ENCODE peak calls at places on chromosomes 6 and 20, in six cellular contexts. One of them, this sample, is unnamed.

GRCh38 chr6:152450519-152450918 is 186.6 kb downstream of the SYNE1 start:
- DNase-seq in WTC11: no peak
- DNase-seq in A549: no peak
- DNase-seq in K562: no peak
- DNase-seq in H1: no peak
- DNase-seq in HepG2: no peak
- DNase-seq in this sample: no peak

GRCh38 chr6:79694623-79695311 is 63.6 kb downstream of the SH3BGRL2 start:
- DNase-seq in WTC11: peak
- DNase-seq in A549: no peak
- DNase-seq in K562: no peak
- DNase-seq in H1: no peak
- DNase-seq in HepG2: no peak
- DNase-seq in this sample: no peak

GRCh38 chr6:2133718-2134310 is 111.6 kb downstream of the GMDS start:
- DNase-seq in WTC11: no peak
- DNase-seq in A549: no peak
- DNase-seq in K562: no peak
- DNase-seq in H1: no peak
- DNase-seq in HepG2: no peak
- DNase-seq in this sample: no peak

GRCh38 chr6:2804516-2804915 is 37.1 kb downstream of the SERPINB1 start:
- DNase-seq in WTC11: no peak
- DNase-seq in A549: no peak
- DNase-seq in K562: no peak
- DNase-seq in H1: no peak
- DNase-seq in HepG2: no peak
- DNase-seq in this sample: peak

GRCh38 chr6:137861550-137862337 is 5.3 kb upstream of the TNFAIP3 start:
- DNase-seq in WTC11: no peak
- DNase-seq in A549: no peak
- DNase-seq in K562: no peak
- DNase-seq in H1: no peak
- DNase-seq in HepG2: no peak
- DNase-seq in this sample: no peak

GRCh38 chr6:33621396-33622388 is 570 bp downstream of the ITPR3 start:
- DNase-seq in WTC11: peak
- DNase-seq in A549: no peak
- DNase-seq in K562: peak
- DNase-seq in H1: peak
- DNase-seq in HepG2: no peak
- DNase-seq in this sample: peak

GRCh38 chr6:5511924-5512323 is 250.6 kb downstream of the FARS2 start:
- DNase-seq in WTC11: no peak
- DNase-seq in A549: no peak
- DNase-seq in K562: no peak
- DNase-seq in H1: no peak
- DNase-seq in HepG2: no peak
- DNase-seq in this sample: no peak

GRCh38 chr6:15299430-15300131 is 53.7 kb downstream of the JARID2 start:
- DNase-seq in WTC11: no peak
- DNase-seq in A549: no peak
- DNase-seq in K562: peak
- DNase-seq in H1: peak
- DNase-seq in HepG2: peak
- DNase-seq in this sample: no peak

GRCh38 chr6:160791459-160791858 is 89.4 kb downstream of the PLG start:
- DNase-seq in WTC11: no peak
- DNase-seq in A549: no peak
- DNase-seq in K562: no peak
- DNase-seq in H1: no peak
- DNase-seq in HepG2: no peak
- DNase-seq in this sample: no peak

GRCh38 chr6:16437984-16438383 is 199.6 kb downstream of the GMPR start:
- DNase-seq in WTC11: no peak
- DNase-seq in A549: no peak
- DNase-seq in K562: no peak
- DNase-seq in H1: no peak
- DNase-seq in HepG2: no peak
- DNase-seq in this sample: no peak

GRCh38 chr20:41138527-41139226 is 1.3 kb downstream of the PLCG1 start:
- DNase-seq in WTC11: no peak
- DNase-seq in A549: no peak
- DNase-seq in K562: no peak
- DNase-seq in H1: no peak
- DNase-seq in HepG2: peak
- DNase-seq in this sample: peak

GRCh38 chr6:42745083-42745637 is 743 bp downstream of the TBCC start:
- DNase-seq in WTC11: peak
- DNase-seq in A549: peak
- DNase-seq in K562: peak
- DNase-seq in H1: peak
- DNase-seq in HepG2: peak
- DNase-seq in this sample: peak

GRCh38 chr6:41271901-41272395 is 14.5 kb downstream of the TREM1 start:
- DNase-seq in WTC11: no peak
- DNase-seq in A549: no peak
- DNase-seq in K562: no peak
- DNase-seq in H1: peak
- DNase-seq in HepG2: no peak
- DNase-seq in this sample: no peak

GRCh38 chr20:23257106-23257761 is 93.4 kb upstream of the NXT1 start:
- DNase-seq in WTC11: no peak
- DNase-seq in A549: no peak
- DNase-seq in K562: no peak
- DNase-seq in H1: peak
- DNase-seq in HepG2: no peak
- DNase-seq in this sample: peak

GRCh38 chr6:138774370-138774769 is 801 bp downstream of the CCDC28A start:
- DNase-seq in WTC11: no peak
- DNase-seq in A549: no peak
- DNase-seq in K562: no peak
- DNase-seq in H1: no peak
- DNase-seq in HepG2: no peak
- DNase-seq in this sample: no peak

GRCh38 chr20:7994809-7995208 is 24.8 kb downstream of the TMX4 start:
- DNase-seq in WTC11: no peak
- DNase-seq in A549: no peak
- DNase-seq in K562: no peak
- DNase-seq in H1: no peak
- DNase-seq in HepG2: no peak
- DNase-seq in this sample: no peak

GRCh38 chr6:73389854-73390253 is 4.8 kb upstream of the DDX43 start:
- DNase-seq in WTC11: peak
- DNase-seq in A549: no peak
- DNase-seq in K562: no peak
- DNase-seq in H1: peak
- DNase-seq in HepG2: no peak
- DNase-seq in this sample: no peak

GRCh38 chr20:63441136-63441776 is 31.2 kb downstream of the KCNQ2 start:
- DNase-seq in WTC11: no peak
- DNase-seq in A549: no peak
- DNase-seq in K562: no peak
- DNase-seq in H1: no peak
- DNase-seq in HepG2: no peak
- DNase-seq in this sample: no peak

GRCh38 chr20:7147220-7147601 is 379.7 kb downstream of the BMP2 start:
- DNase-seq in WTC11: no peak
- DNase-seq in A549: no peak
- DNase-seq in K562: no peak
- DNase-seq in H1: no peak
- DNase-seq in HepG2: peak
- DNase-seq in this sample: peak

GRCh38 chr6:129454482-129454881 is 255.5 kb downstream of the ARHGAP18 start:
- DNase-seq in WTC11: no peak
- DNase-seq in A549: no peak
- DNase-seq in K562: no peak
- DNase-seq in H1: no peak
- DNase-seq in HepG2: no peak
- DNase-seq in this sample: no peak

GRCh38 chr6:53651764-53652401 is 13.7 kb downstream of the KLHL31 start:
- DNase-seq in WTC11: peak
- DNase-seq in A549: peak
- DNase-seq in K562: no peak
- DNase-seq in H1: peak
- DNase-seq in HepG2: peak
- DNase-seq in this sample: peak
- TF ChIP-seq JUN in WTC11: peak
- TF ChIP-seq JUN in A549: peak
- TF ChIP-seq JUN in K562: no peak
- TF ChIP-seq JUN in H1: no peak
- TF ChIP-seq JUN in HepG2: peak
- TF ChIP-seq JUN in this sample: no peak

GRCh38 chr6:105595829-105596228 is 192.9 kb upstream of the PREP start:
- DNase-seq in WTC11: no peak
- DNase-seq in A549: no peak
- DNase-seq in K562: no peak
- DNase-seq in H1: no peak
- DNase-seq in HepG2: no peak
- DNase-seq in this sample: no peak
- TF ChIP-seq JUN in WTC11: no peak
- TF ChIP-seq JUN in A549: no peak
- TF ChIP-seq JUN in K562: no peak
- TF ChIP-seq JUN in H1: no peak
- TF ChIP-seq JUN in HepG2: no peak
- TF ChIP-seq JUN in this sample: no peak

GRCh38 chr6:99838607-99839006 is 155.4 kb downstream of the MCHR2 start:
- DNase-seq in WTC11: no peak
- DNase-seq in A549: peak
- DNase-seq in K562: no peak
- DNase-seq in H1: no peak
- DNase-seq in HepG2: no peak
- DNase-seq in this sample: no peak
- TF ChIP-seq JUN in WTC11: no peak
- TF ChIP-seq JUN in A549: no peak
- TF ChIP-seq JUN in K562: no peak
- TF ChIP-seq JUN in H1: no peak
- TF ChIP-seq JUN in HepG2: no peak
- TF ChIP-seq JUN in this sample: no peak

GRCh38 chr20:56893206-56893605 is 264.1 kb downstream of the TFAP2C start:
- DNase-seq in WTC11: peak
- DNase-seq in A549: no peak
- DNase-seq in K562: no peak
- DNase-seq in H1: peak
- DNase-seq in HepG2: no peak
- DNase-seq in this sample: no peak
- TF ChIP-seq JUN in WTC11: no peak
- TF ChIP-seq JUN in A549: no peak
- TF ChIP-seq JUN in K562: no peak
- TF ChIP-seq JUN in H1: no peak
- TF ChIP-seq JUN in HepG2: no peak
- TF ChIP-seq JUN in this sample: no peak

GRCh38 chr20:32059189-32059588 is 7.1 kb downstream of the HCK start:
- DNase-seq in WTC11: no peak
- DNase-seq in A549: no peak
- DNase-seq in K562: no peak
- DNase-seq in H1: no peak
- DNase-seq in HepG2: no peak
- DNase-seq in this sample: no peak

GRCh38 chr20:32052792-32053362 is 835 bp downstream of the HCK start:
- DNase-seq in WTC11: peak
- DNase-seq in A549: no peak
- DNase-seq in K562: no peak
- DNase-seq in H1: peak
- DNase-seq in HepG2: no peak
- DNase-seq in this sample: no peak

GRCh38 chr20:32053648-32054047 is 1.6 kb downstream of the HCK start:
- DNase-seq in WTC11: no peak
- DNase-seq in A549: no peak
- DNase-seq in K562: no peak
- DNase-seq in H1: no peak
- DNase-seq in HepG2: no peak
- DNase-seq in this sample: no peak

GRCh38 chr20:32057785-32058184 is 5.7 kb downstream of the HCK start:
- DNase-seq in WTC11: no peak
- DNase-seq in A549: no peak
- DNase-seq in K562: no peak
- DNase-seq in H1: no peak
- DNase-seq in HepG2: no peak
- DNase-seq in this sample: no peak

DNA sequence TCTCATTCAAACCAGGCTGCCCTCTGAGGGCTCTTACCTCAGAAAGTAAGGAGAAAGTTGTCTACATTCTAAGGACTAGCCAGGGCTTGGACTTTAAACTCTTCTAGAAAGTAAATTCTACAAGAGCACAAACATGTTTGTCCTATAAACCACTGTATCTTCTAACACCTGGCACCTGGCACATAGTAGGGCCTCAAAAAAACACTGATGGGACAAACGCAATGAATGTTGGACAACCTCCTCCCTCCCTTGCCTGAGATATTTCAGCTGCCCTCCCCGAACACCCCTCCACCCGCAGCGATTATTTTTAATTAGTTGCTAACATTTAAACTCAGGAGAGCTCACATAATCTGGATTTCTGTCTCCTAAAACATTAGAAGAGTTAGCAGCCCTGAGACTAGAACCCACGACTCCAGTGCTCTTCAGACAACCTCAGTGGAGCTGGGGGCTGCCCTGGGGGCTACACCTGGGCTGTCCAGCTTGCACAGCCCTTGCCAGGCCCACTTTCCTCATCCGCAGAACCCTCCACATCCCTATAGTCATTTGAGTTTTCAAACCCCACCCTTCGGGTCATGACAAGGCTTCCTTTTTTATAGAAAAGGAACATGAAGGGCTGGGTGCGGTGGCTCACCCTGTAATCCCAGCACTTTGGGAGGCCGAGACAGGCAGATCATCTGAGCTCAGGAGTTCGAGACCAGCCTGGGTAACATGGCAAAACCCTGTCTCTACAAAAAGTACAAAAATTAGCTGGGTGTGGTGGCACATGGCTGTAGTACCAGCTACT is 4.9 kb downstream of the HCK start:
- DNase-seq in WTC11: no peak
- DNase-seq in A549: no peak
- DNase-seq in K562: no peak
- DNase-seq in H1: no peak
- DNase-seq in HepG2: no peak
- DNase-seq in this sample: no peak
- TF ChIP-seq JUN in WTC11: no peak
- TF ChIP-seq JUN in A549: no peak
- TF ChIP-seq JUN in K562: no peak
- TF ChIP-seq JUN in H1: no peak
- TF ChIP-seq JUN in HepG2: no peak
- TF ChIP-seq JUN in this sample: no peak